ENCODE peak calls at places on chromosomes 2 and 18, in seven cellular contexts. V is K562, L is astrocyte, N is upper lobe of right lung, K is colonic mucosa, H is PC-9, F is suprapubic skin. C is an unnamed sample. For H3K27me3, the result is how much of the 10 kb centered on the place peaks cover.

GRCh38 chr18:44589709-44590108 is 91.0 kb upstream of the SETBP1 start:
- DNase-seq in V (no peak), L (peak), N (no peak), K (no peak), H (peak), F (no peak), C (no peak)

GRCh38 chr18:26317353-26317865 is 91.2 kb downstream of the TAF4B start:
- DNase-seq in V (no peak), L (no peak), N (no peak), K (no peak), H (peak), F (no peak), C (no peak)

GRCh38 chr2:122191331-122191730 is 435.9 kb downstream of the TSN start:
- DNase-seq in V (peak), L (no peak), N (no peak), K (peak), H (no peak), F (no peak), C (peak)

GRCh38 chr2:34337735-34338134 is 738.6 kb upstream of the FAM98A start:
- DNase-seq in V (no peak), L (no peak), N (no peak), K (no peak), H (no peak), F (no peak), C (no peak)

GRCh38 chr18:2114289-2114688 is 457.0 kb downstream of the METTL4 start:
- DNase-seq in V (no peak), L (no peak), N (no peak), K (no peak), H (no peak), F (no peak), C (no peak)

GRCh38 chr2:207473203-207473865 is 56.4 kb upstream of the CREB1 start:
- DNase-seq in V (no peak), L (peak), N (no peak), K (no peak), H (peak), F (no peak), C (no peak)

GRCh38 chr18:55141318-55141717 is 182.1 kb upstream of the CCDC68 start:
- DNase-seq in V (no peak), L (peak), N (no peak), K (no peak), H (no peak), F (no peak), C (no peak)

GRCh38 chr2:28401-28975 is 17.8 kb downstream of the FAM110C start:
- DNase-seq in V (no peak), L (no peak), N (no peak), K (no peak), H (no peak), F (no peak), C (no peak)

GRCh38 chr2:96868555-96869280 is 1.2 kb downstream of the SEMA4C start:
- DNase-seq in V (peak), L (peak), N (peak), K (peak), H (peak), F (peak), C (peak)

GRCh38 chr2:221780281-221780688 is 208.2 kb upstream of the EPHA4 start:
- DNase-seq in V (no peak), L (peak), N (no peak), K (no peak), H (peak), F (no peak), C (peak)

GRCh38 chr2:20549144-20549543 is 101.8 kb downstream of the HS1BP3 start:
- DNase-seq in V (no peak), L (no peak), N (peak), K (no peak), H (no peak), F (no peak), C (no peak)

GRCh38 chr2:149040451-149040850 is 2.0 kb downstream of the LYPD6B start:
- DNase-seq in V (peak), L (no peak), N (no peak), K (peak), H (no peak), F (no peak), C (no peak)

GRCh38 chr2:48605482-48606175 is 12.0 kb upstream of the GTF2A1L start:
- DNase-seq in V (peak), L (no peak), N (no peak), K (no peak), H (no peak), F (no peak), C (no peak)

GRCh38 chr2:88925770-88926462 is 234.4 kb downstream of the RPIA start:
- DNase-seq in V (no peak), L (no peak), N (no peak), K (no peak), H (no peak), F (no peak), C (no peak)

GRCh38 chr2:24912523-24912922 is 7.5 kb downstream of the ADCY3 start:
- DNase-seq in V (no peak), L (no peak), N (no peak), K (peak), H (no peak), F (no peak), C (no peak)

GRCh38 chr2:44906972-44907371 is 34.5 kb upstream of the SIX3 start:
- DNase-seq in V (no peak), L (no peak), N (no peak), K (no peak), H (no peak), F (no peak), C (peak)

GRCh38 chr2:12819721-12820120 is 103.0 kb downstream of the TRIB2 start:
- DNase-seq in V (no peak), L (peak), N (no peak), K (no peak), H (no peak), F (no peak), C (no peak)

GRCh38 chr2:183773775-183774174 is 649.5 kb downstream of the NUP35 start:
- DNase-seq in V (no peak), L (no peak), N (no peak), K (no peak), H (no peak), F (no peak), C (no peak)

GRCh38 chr2:216216951-216217903 is 108.1 kb downstream of the XRCC5 start:
- DNase-seq in V (peak), L (peak), N (no peak), K (no peak), H (peak), F (no peak), C (no peak)

GRCh38 chr2:120546865-120547390 is 188.7 kb upstream of the GLI2 start:
- DNase-seq in V (no peak), L (no peak), N (no peak), K (no peak), H (no peak), F (no peak), C (no peak)

GRCh38 chr18:42401131-42401673 is 446.2 kb downstream of the PIK3C3 start:
- DNase-seq in V (no peak), L (no peak), N (no peak), K (no peak), H (no peak), F (no peak), C (no peak)

GRCh38 chr18:6557052-6557451 is 142.3 kb upstream of the L3MBTL4 start:
- DNase-seq in V (no peak), L (no peak), N (no peak), K (no peak), H (no peak), F (no peak), C (peak)

GRCh38 chr2:216649573-216649972 is 16.4 kb downstream of the IGFBP2 start:
- DNase-seq in V (no peak), L (no peak), N (no peak), K (no peak), H (no peak), F (no peak), C (no peak)

GRCh38 chr18:13915973-13916372 is 637 bp upstream of the MC2R start:
- DNase-seq in V (no peak), L (peak), N (no peak), K (no peak), H (no peak), F (no peak), C (no peak)

GRCh38 chr2:27849558-27849957 is 40.6 kb downstream of the RBKS start:
- DNase-seq in V (no peak), L (no peak), N (no peak), K (no peak), H (no peak), F (no peak), C (no peak)

GRCh38 chr2:222548997-222549396 is 106.9 kb downstream of the FARSB start:
- DNase-seq in V (no peak), L (peak), N (no peak), K (no peak), H (no peak), F (no peak), C (no peak)

GRCh38 chr2:191845248-191845715 is 1.6 kb downstream of the CAVIN2 start:
- DNase-seq in V (no peak), L (no peak), N (peak), K (no peak), H (no peak), F (no peak), C (no peak)

GRCh38 chr18:13433685-13434084 is 215.1 kb downstream of the LDLRAD4 start:
- DNase-seq in V (no peak), L (no peak), N (no peak), K (no peak), H (no peak), F (no peak), C (no peak)

GRCh38 chr2:5975406-5975805 is 283.2 kb downstream of the SOX11 start:
- DNase-seq in V (no peak), L (no peak), N (no peak), K (no peak), H (no peak), F (no peak), C (no peak)

GRCh38 chr2:69755862-69756467 is 14.0 kb downstream of the ANXA4 start:
- DNase-seq in V (no peak), L (peak), N (no peak), K (peak), H (peak), F (no peak), C (peak)

GRCh38 chr2:233995985-233996384 is 54.5 kb upstream of the SPP2 start:
- DNase-seq in V (no peak), L (peak), N (no peak), K (no peak), H (no peak), F (no peak), C (no peak)

GRCh38 chr2:43021791-43022500 is 204.5 kb downstream of the ZFP36L2 start:
- DNase-seq in V (peak), L (no peak), N (no peak), K (peak), H (peak), F (no peak), C (peak)

GRCh38 chr18:37318360-37319037 is 247.1 kb downstream of the CELF4 start:
- DNase-seq in V (no peak), L (no peak), N (no peak), K (no peak), H (no peak), F (no peak), C (no peak)

GRCh38 chr18:45253973-45254372 is 361.3 kb upstream of the SLC14A2 start:
- DNase-seq in V (no peak), L (no peak), N (no peak), K (no peak), H (no peak), F (no peak), C (no peak)

GRCh38 chr2:150978053-150978452 is 283.6 kb downstream of the RBM43 start:
- DNase-seq in V (no peak), L (peak), N (no peak), K (no peak), H (no peak), F (no peak), C (no peak)

GRCh38 chr18:77086034-77086433 is 46.5 kb downstream of the MBP start:
- DNase-seq in V (no peak), L (peak), N (no peak), K (no peak), H (peak), F (no peak), C (no peak)

GRCh38 chr2:18290386-18290785 is 270.1 kb downstream of the RDH14 start:
- DNase-seq in V (no peak), L (no peak), N (no peak), K (no peak), H (no peak), F (no peak), C (no peak)

GRCh38 chr2:194363295-194363694 is 1293.7 kb upstream of the SLC39A10 start:
- DNase-seq in V (no peak), L (no peak), N (no peak), K (no peak), H (no peak), F (no peak), C (no peak)

DNA sequence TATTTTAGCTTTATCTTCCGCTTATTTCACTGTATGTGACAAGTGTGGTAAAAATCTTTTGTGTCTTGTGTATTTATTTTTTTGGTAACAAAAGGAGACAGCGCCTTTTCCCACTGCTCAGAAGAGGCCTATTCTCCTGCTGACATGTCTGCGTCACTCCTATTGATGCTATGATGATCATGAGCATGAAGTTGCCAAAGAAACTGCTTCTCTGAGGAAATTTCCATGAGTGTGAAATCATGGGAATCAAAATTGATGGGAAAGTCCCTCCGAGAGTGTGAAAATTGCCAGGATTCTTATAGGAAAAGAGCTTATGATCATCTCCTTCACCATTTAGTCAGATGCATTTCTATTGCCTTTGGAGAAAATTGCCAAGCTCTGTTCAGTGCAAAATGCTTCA is 36.5 kb upstream of the DARS1 start:
- DNase-seq in V (no peak), L (no peak), N (no peak), K (no peak), H (no peak), F (no peak), C (no peak)
- H3K27me3 ChIP-seq in V (under half), L (under half), N (under half), K (under half), H (under half), F (under half), C (under half)

GRCh38 chr2:70829916-70830315 is 5.7 kb downstream of the CD207 start:
- DNase-seq in V (no peak), L (no peak), N (no peak), K (no peak), H (no peak), F (no peak), C (no peak)
- H3K27me3 ChIP-seq in V (under half), L (under half), N (under half), K (under half), H (half or more), F (under half), C (under half)

GRCh38 chr2:187520121-187520624 is 34.1 kb downstream of the TFPI start:
- DNase-seq in V (no peak), L (no peak), N (no peak), K (no peak), H (no peak), F (no peak), C (no peak)

GRCh38 chr2:187519419-187520120 is 34.7 kb downstream of the TFPI start:
- DNase-seq in V (no peak), L (no peak), N (no peak), K (no peak), H (no peak), F (no peak), C (no peak)

GRCh38 chr2:187511356-187512315 is 42.6 kb downstream of the TFPI start:
- DNase-seq in V (no peak), L (no peak), N (no peak), K (no peak), H (no peak), F (no peak), C (no peak)

GRCh38 chr2:187509667-187510417 is 44.4 kb downstream of the TFPI start:
- DNase-seq in V (peak), L (no peak), N (no peak), K (no peak), H (no peak), F (no peak), C (peak)

DNA sequence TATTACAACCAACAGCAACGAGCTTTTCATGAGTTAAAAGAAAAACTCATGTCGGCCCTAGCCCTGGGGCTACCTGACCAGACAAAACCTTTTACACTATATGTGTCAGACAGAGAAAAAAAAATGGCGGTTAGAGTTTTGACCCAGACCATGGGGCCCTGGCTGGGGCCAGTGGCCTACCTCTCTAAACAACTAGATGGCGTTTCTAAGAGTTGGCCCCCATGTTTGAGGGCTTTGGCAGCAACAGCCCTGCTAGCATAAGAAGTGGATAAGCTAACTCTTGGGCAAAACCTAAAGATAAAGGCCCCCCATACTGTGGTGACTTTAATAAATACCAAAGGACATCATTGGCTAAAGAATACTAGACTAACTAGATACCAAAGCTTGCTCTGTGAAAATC is 39.3 kb downstream of the TFPI start:
- DNase-seq in V (no peak), L (no peak), N (no peak), K (no peak), H (no peak), F (no peak), C (no peak)
- H3K27me3 ChIP-seq in V (under half), L (under half), N (under half), K (under half), H (under half), F (under half), C (under half)

GRCh38 chr2:131039535-131039907 is 53.7 kb downstream of the FAM168B start:
- DNase-seq in V (no peak), L (no peak), N (peak), K (no peak), H (no peak), F (peak), C (no peak)
- H3K27me3 ChIP-seq in V (under half), L (under half), N (under half), K (under half), H (under half), F (under half), C (under half)

GRCh38 chr2:86302320-86302719 is 35.1 kb downstream of the REEP1 start:
- DNase-seq in V (no peak), L (no peak), N (no peak), K (no peak), H (no peak), F (no peak), C (no peak)

GRCh38 chr2:86298411-86299390 is 38.7 kb downstream of the REEP1 start:
- DNase-seq in V (no peak), L (no peak), N (peak), K (no peak), H (peak), F (peak), C (peak)

GRCh38 chr2:86301010-86301409 is 36.4 kb downstream of the REEP1 start:
- DNase-seq in V (no peak), L (no peak), N (peak), K (no peak), H (no peak), F (peak), C (no peak)

GRCh38 chr2:86301711-86302202 is 35.7 kb downstream of the REEP1 start:
- DNase-seq in V (no peak), L (no peak), N (peak), K (no peak), H (no peak), F (peak), C (no peak)

GRCh38 chr2:86300496-86300895 is 36.9 kb downstream of the REEP1 start:
- DNase-seq in V (no peak), L (no peak), N (peak), K (no peak), H (no peak), F (peak), C (no peak)
- H3K27me3 ChIP-seq in V (under half), L (under half), N (under half), K (under half), H (half or more), F (under half), C (under half)

DNA sequence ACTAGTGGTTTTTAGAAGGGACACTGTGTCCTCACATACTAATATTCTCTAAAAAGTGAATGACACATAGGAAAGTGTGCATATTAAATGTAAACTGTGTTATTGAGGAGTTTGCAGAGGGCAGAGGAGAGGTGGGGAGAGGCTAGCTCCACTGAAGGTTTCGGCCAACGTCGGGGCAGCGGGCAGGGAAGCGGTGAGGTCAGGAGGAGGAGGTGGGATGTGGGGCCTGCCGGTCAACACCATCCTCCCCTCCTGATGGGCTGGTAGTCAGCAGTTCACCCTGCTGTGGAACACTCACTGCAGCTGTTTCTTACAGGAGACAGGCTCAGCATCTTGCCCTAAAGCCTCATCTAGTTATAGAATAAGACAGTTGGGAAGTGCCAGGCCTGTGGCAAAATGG is 74.2 kb downstream of the ARHGEF4 start:
- DNase-seq in V (no peak), L (no peak), N (no peak), K (no peak), H (no peak), F (no peak), C (no peak)
- H3K27me3 ChIP-seq in V (under half), L (under half), N (under half), K (under half), H (under half), F (under half), C (under half)

C was measured in Caco-2.